ENCODE peak calls at places on chromosome 20, in five cellular contexts. A is AG04450, U is A549, E is Peyer's patch, H is WERI-Rb-1. C is an unnamed sample.
A peak's percentile ranks its signal among the peaks of the same experiment; 100 is the strongest.

GRCh38 chr20:45342863-45343444 is 5.3 kb downstream of the SDC4 start:
- DNase-seq in A (no peak), U (no peak), E (no peak), H (no peak), C (no peak)

GRCh38 chr20:46367967-46368901 is 38.2 kb downstream of the ELMO2 start:
- DNase-seq in H (no peak), U (no peak), A (no peak), E (no peak), C (no peak)

GRCh38 chr20:61256819-61257218 is 4.8 kb downstream of the CDH4 start:
- DNase-seq in A (no peak), U (no peak), E (no peak), H (no peak), C (no peak)

GRCh38 chr20:51492167-51493092 is 50.1 kb downstream of the NFATC2 start:
- DNase-seq in A (no peak), E (no peak), U (no peak), H (no peak), C (no peak)

GRCh38 chr20:36950432-36951197 is 893 bp downstream of the SAMHD1 start:
- DNase-seq in E (no peak), U (peak; percentile 16), H (peak; percentile 10), A (no peak), C (no peak)

GRCh38 chr20:5636841-5637240 is 113.4 kb upstream of the SHLD1 start:
- DNase-seq in E (no peak), A (no peak), U (no peak), H (no peak), C (no peak)

GRCh38 chr20:21090738-21091120 is 15.4 kb downstream of the LINC00237 start:
- DNase-seq in U (no peak), A (no peak), E (no peak), H (no peak), C (no peak)

GRCh38 chr20:41408986-41409385 is 42.4 kb upstream of the EMILIN3 start:
- DNase-seq in E (no peak), H (no peak), U (no peak), A (no peak), C (no peak)

GRCh38 chr20:18032977-18033892 is 24.5 kb downstream of the OVOL2 start:
- DNase-seq in A (no peak), H (no peak), U (no peak), E (peak; percentile 79), C (no peak)

GRCh38 chr20:21234816-21235215 is 68.3 kb upstream of the XRN2 start:
- DNase-seq in U (no peak), A (no peak), E (no peak), H (no peak), C (no peak)

GRCh38 chr20:48283470-48284110 is 498.3 kb upstream of the SULF2 start:
- DNase-seq in A (peak; percentile 48), H (no peak), E (peak; percentile 61), U (peak; percentile 45), C (no peak)

GRCh38 chr20:44601801-44602204 is 19.4 kb downstream of the PKIG start:
- DNase-seq in E (peak; percentile 63), H (no peak), U (no peak), A (peak; percentile 61), C (no peak)

GRCh38 chr20:6074145-6074561 is 20.3 kb upstream of the LRRN4 start:
- DNase-seq in H (peak; percentile 42), U (peak; percentile 57), A (no peak), E (no peak), C (no peak)

GRCh38 chr20:62602550-62602949 is 39.8 kb upstream of the SLCO4A1 start:
- DNase-seq in E (peak; percentile 60), A (no peak), U (no peak), H (no peak), C (no peak)

GRCh38 chr20:14573676-14574075 is 236.3 kb upstream of the FLRT3 start:
- DNase-seq in E (no peak), U (no peak), A (no peak), H (no peak), C (no peak)

GRCh38 chr20:48716086-48716485 is 111.7 kb downstream of the PREX1 start:
- DNase-seq in H (no peak), U (no peak), A (no peak), E (peak; percentile 76), C (no peak)

GRCh38 chr20:61925555-61926252 is 140.0 kb downstream of the TAF4 start:
- DNase-seq in H (no peak), A (peak; percentile 6), E (no peak), U (no peak), C (no peak)

GRCh38 chr20:41161886-41162285 is 24.5 kb downstream of the PLCG1 start:
- DNase-seq in U (no peak), A (no peak), E (no peak), H (no peak), C (no peak)

GRCh38 chr20:10429443-10429981 is 4.5 kb downstream of the MKKS start:
- DNase-seq in E (peak; percentile 62), U (no peak), A (no peak), H (no peak), C (no peak)

GRCh38 chr20:59042151-59042795 is at the start of gene PRELID3B:
- DNase-seq in U (peak; percentile 52), A (no peak), E (peak; percentile 68), H (peak; percentile 30), C (no peak)
- TF ChIP-seq CTCF in U (no peak), A (no peak), E (no peak), H (no peak), C (peak; percentile 33)

DNA sequence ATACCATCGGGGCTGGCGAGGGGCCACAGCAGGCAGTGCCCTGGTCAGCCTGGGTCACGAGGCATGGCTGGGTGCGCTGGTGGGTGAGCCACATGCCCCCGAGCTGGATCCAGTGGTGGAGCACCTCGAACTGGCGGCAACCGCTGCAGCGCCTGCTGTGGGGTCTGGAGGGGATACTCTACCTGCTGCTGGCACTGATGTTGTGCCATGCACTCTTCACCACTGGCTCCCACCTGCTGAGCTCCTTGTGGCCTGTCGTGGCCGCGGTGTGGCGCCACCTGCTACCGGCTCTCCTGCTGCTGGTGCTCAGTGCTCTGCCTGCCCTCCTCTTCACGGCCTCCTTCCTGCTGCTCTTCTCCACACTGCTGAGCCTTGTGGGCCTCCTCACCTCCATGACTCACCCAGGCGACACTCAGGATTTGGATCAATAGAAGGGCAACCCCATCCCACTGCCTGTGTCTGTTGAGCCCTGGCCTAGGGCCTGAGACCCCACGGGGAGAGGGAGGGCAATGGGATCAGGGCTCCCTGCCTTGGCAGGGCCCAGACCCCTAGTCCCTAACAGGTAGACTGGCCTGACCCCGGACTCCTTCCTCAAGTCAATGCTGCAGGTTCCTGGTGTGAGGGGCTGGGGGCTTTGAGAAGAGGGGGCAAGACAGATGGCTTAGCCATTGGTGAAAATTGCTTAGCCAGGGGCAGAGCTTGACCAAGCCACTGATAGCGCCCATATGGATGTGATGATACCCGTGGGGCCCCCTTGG is 598 bp downstream of the TMEM239 start:
- DNase-seq in H (no peak), A (no peak), E (peak; percentile 44), U (no peak), C (no peak)
- TF ChIP-seq CTCF in H (no peak), A (no peak), E (no peak), U (no peak), C (no peak)

GRCh38 chr20:35478804-35479472 is 23.5 kb downstream of the CEP250 start:
- DNase-seq in H (peak; percentile 21), U (peak; percentile 26), E (peak; percentile 79), A (no peak), C (no peak)
- TF ChIP-seq CTCF in H (peak; percentile 48), U (no peak), E (no peak), A (no peak), C (peak; percentile 37)

GRCh38 chr20:38315290-38315966 is 11.5 kb downstream of the BPI start:
- DNase-seq in U (peak; percentile 14), H (peak; percentile 79), A (no peak), E (no peak), C (no peak)
- TF ChIP-seq CTCF in U (no peak), H (peak; percentile 80), A (peak; percentile 43), E (no peak), C (peak; percentile 69)

GRCh38 chr20:34216382-34216742 is 24.9 kb upstream of the ASIP start:
- DNase-seq in A (no peak), E (no peak), H (no peak), U (no peak), C (no peak)

GRCh38 chr20:34211591-34211990 is 29.6 kb upstream of the ASIP start:
- DNase-seq in E (no peak), H (no peak), U (no peak), A (no peak), C (no peak)

GRCh38 chr20:34220581-34220980 is 20.6 kb upstream of the ASIP start:
- DNase-seq in A (no peak), E (no peak), H (no peak), U (no peak), C (no peak)

GRCh38 chr20:34213213-34213612 is 28.0 kb upstream of the ASIP start:
- DNase-seq in U (no peak), H (no peak), E (no peak), A (no peak), C (no peak)

DNA sequence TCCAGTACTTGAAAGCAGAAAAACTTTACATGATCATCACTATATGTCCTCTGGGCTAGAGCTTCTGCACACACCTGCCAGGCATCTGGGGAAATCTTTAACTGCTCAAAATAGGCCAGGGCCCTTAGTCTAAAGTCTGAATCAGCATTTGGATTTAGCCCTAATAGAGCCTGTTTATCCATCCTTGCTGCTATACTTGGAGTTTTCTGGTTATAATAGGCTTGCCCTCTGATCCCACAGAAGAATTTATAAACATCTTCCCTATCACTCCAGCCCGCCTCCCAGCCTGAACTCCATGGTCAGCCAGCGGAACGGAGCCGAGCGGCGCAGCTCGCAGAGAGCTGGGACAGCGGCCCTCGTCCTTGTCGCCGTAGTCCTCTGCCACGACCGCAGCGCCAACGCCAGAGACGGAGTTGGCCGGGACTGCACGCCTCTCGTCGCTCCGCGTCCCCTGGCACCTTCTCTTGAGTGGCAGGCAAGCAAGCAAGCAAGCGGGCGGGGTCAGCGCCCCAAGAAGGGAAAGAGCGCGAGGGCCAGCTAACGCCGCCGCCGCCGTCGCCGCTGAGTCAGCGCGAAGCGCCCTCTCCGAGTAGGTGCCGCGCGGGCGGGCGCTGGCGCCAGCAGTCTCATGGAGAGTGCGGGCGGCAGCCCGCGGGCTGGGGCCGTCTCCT is 25.4 kb upstream of the ASIP start:
- DNase-seq in H (peak; percentile 76), A (peak; percentile 16), E (peak; percentile 83), U (peak; percentile 77), C (no peak)
- TF ChIP-seq CTCF in H (no peak), A (no peak), E (no peak), U (no peak), C (peak; percentile 38)

C was measured in chondrocyte.